ENCODE peak calls at places on chromosomes 4 and X, in ten cellular contexts. N is posterior cingulate gyrus, G is lower leg skin, S is naive B cell, P is erythroblast, C is D341Med, E is adipocyte, O is HEK293T, I is SW480, R is choroid plexus epithelial cell. T is an unnamed sample.

GRCh38 chr4:101050088-101050835 is 297.1 kb downstream of the PPP3CA start:
- DNase-seq in N (no peak), G (no peak), S (no peak), P (no peak), C (no peak), E (no peak), O (no peak), I (no peak), R (no peak), T (no peak)

GRCh38 chrX:149909324-149910177 is 19.8 kb upstream of the HSFX4 start:
- DNase-seq in N (no peak), G (no peak), S (no peak), P (no peak), C (no peak), E (no peak), O (no peak), I (no peak), R (no peak), T (no peak)

GRCh38 chrX:129769467-129770154 is 10.1 kb upstream of the SASH3 start:
- DNase-seq in N (no peak), G (no peak), S (peak; percentile 64), P (no peak), C (no peak), E (no peak), O (no peak), I (peak; percentile 90), R (no peak), T (peak; percentile 77)

GRCh38 chr4:104494822-104495559 is at the start of gene CXXC4:
- DNase-seq in N (peak; percentile 71), G (no peak), S (no peak), P (no peak), C (peak; percentile 88), E (peak; percentile 58), O (peak; percentile 65), I (peak; percentile 78), R (peak; percentile 40), T (no peak)

GRCh38 chrX:105050921-105051320 is 169.6 kb downstream of the TEX13A start:
- DNase-seq in N (no peak), G (no peak), S (no peak), P (no peak), C (no peak), E (no peak), O (no peak), I (no peak), R (no peak), T (no peak)

GRCh38 chrX:107775000-107775733 is 420 bp downstream of the TSC22D3 start:
- DNase-seq in N (no peak), G (no peak), S (peak; percentile 4), P (no peak), C (peak; percentile 20), E (peak; percentile 3), O (no peak), I (no peak), R (no peak), T (no peak)

GRCh38 chr4:10272511-10272910 is 155.9 kb upstream of the WDR1 start:
- DNase-seq in N (no peak), G (no peak), S (no peak), P (no peak), C (no peak), E (no peak), O (no peak), I (no peak), R (no peak), T (no peak)

GRCh38 chr4:1099270-1099669 is 14.1 kb downstream of the RNF212 start:
- DNase-seq in N (no peak), G (no peak), S (no peak), P (no peak), C (no peak), E (no peak), O (no peak), I (no peak), R (no peak), T (no peak)

GRCh38 chr4:55444822-55445221 is 49.1 kb downstream of the TMEM165 start:
- DNase-seq in N (no peak), G (no peak), S (no peak), P (peak; percentile 17), C (peak; percentile 41), E (peak; percentile 54), O (peak; percentile 8), I (peak; percentile 13), R (peak; percentile 70), T (no peak)

GRCh38 chr4:17577660-17578481 is 873 bp downstream of the LAP3 start:
- DNase-seq in N (peak; percentile 24), G (peak; percentile 23), S (peak; percentile 7), P (peak; percentile 68), C (peak; percentile 65), E (peak; percentile 70), O (peak; percentile 27), I (peak; percentile 41), R (peak; percentile 21), T (peak; percentile 44)

GRCh38 chr4:168920438-168921081 is 89.5 kb downstream of the CBR4 start:
- DNase-seq in N (no peak), G (no peak), S (no peak), P (no peak), C (no peak), E (no peak), O (no peak), I (no peak), R (no peak), T (no peak)

GRCh38 chr4:108365551-108365950 is 196.8 kb upstream of the LEF1 start:
- DNase-seq in N (no peak), G (no peak), S (no peak), P (no peak), C (no peak), E (no peak), O (no peak), I (no peak), R (no peak), T (no peak)

GRCh38 chr4:90318208-90318607 is 191.0 kb downstream of the CCSER1 start:
- DNase-seq in N (no peak), G (no peak), S (no peak), P (no peak), C (no peak), E (peak; percentile 87), O (peak; percentile 25), I (no peak), R (peak; percentile 95), T (no peak)

GRCh38 chr4:89700766-89701165 is 136.2 kb downstream of the SNCA start:
- DNase-seq in N (no peak), G (no peak), S (no peak), P (no peak), C (no peak), E (no peak), O (no peak), I (no peak), R (no peak), T (no peak)

GRCh38 chrX:5528057-5528456 is 700.6 kb downstream of the NLGN4X start:
- DNase-seq in N (no peak), G (no peak), S (no peak), P (no peak), C (no peak), E (no peak), O (no peak), I (no peak), R (no peak), T (no peak)

GRCh38 chrX:35098419-35098818 is 155.8 kb downstream of the FAM47B start:
- DNase-seq in N (no peak), G (no peak), S (no peak), P (no peak), C (no peak), E (peak; percentile 3), O (no peak), I (peak; percentile 2), R (peak; percentile 42), T (no peak)

GRCh38 chr4:158599150-158599549 is 72.5 kb downstream of the C4orf46 start:
- DNase-seq in N (no peak), G (no peak), S (no peak), P (no peak), C (no peak), E (no peak), O (no peak), I (no peak), R (no peak), T (no peak)